ENCODE peak calls at places on chromosomes 2 and 18, in four cellular contexts. One of them, this sample, is unnamed.
A peak's percentile ranks its signal among the peaks of the same experiment; 100 is the strongest.

GRCh38 chr2:36389081-36389480 is 33.5 kb downstream of the CRIM1 start:
- DNase-seq in GM23338: peak; percentile 61
- DNase-seq in lung: no peak
- DNase-seq in coronary artery: no peak
- DNase-seq in this sample: no peak

GRCh38 chr2:137809837-137810236 is 154.4 kb upstream of the HNMT start:
- DNase-seq in GM23338: no peak
- DNase-seq in coronary artery: no peak
- DNase-seq in lung: no peak
- DNase-seq in this sample: no peak

GRCh38 chr18:25647404-25647803 is 295.4 kb upstream of the ZNF521 start:
- DNase-seq in lung: no peak
- DNase-seq in coronary artery: no peak
- DNase-seq in GM23338: no peak
- DNase-seq in this sample: no peak

GRCh38 chr2:95267458-95268207 is 6.6 kb upstream of the PROM2 start:
- DNase-seq in GM23338: no peak
- DNase-seq in coronary artery: no peak
- DNase-seq in lung: peak; percentile 24
- DNase-seq in this sample: no peak

GRCh38 chr18:57747809-57748680 is 55.1 kb downstream of the ATP8B1 start:
- DNase-seq in GM23338: peak; percentile 32
- DNase-seq in lung: no peak
- DNase-seq in coronary artery: no peak
- DNase-seq in this sample: no peak

GRCh38 chr2:162435676-162436075 is 91.7 kb downstream of the GCA start:
- DNase-seq in lung: no peak
- DNase-seq in coronary artery: no peak
- DNase-seq in GM23338: no peak
- DNase-seq in this sample: no peak

GRCh38 chr2:157839162-157839801 is 36.8 kb downstream of the ACVR1 start:
- DNase-seq in coronary artery: no peak
- DNase-seq in lung: no peak
- DNase-seq in GM23338: peak; percentile 96
- DNase-seq in this sample: no peak

GRCh38 chr18:44819944-44820510 is 139.3 kb downstream of the SETBP1 start:
- DNase-seq in GM23338: no peak
- DNase-seq in lung: no peak
- DNase-seq in coronary artery: peak; percentile 80
- DNase-seq in this sample: no peak

GRCh38 chr18:46466236-46467160 is 190.5 kb downstream of the LOXHD1 start:
- DNase-seq in GM23338: no peak
- DNase-seq in coronary artery: peak; percentile 47
- DNase-seq in lung: no peak
- DNase-seq in this sample: no peak

GRCh38 chr2:147554708-147555107 is 290.1 kb upstream of the ACVR2A start:
- DNase-seq in lung: no peak
- DNase-seq in GM23338: no peak
- DNase-seq in coronary artery: no peak
- DNase-seq in this sample: no peak

GRCh38 chr18:36493349-36494281 is 196.1 kb downstream of the FHOD3 start:
- DNase-seq in GM23338: peak; percentile 64
- DNase-seq in lung: no peak
- DNase-seq in coronary artery: no peak
- DNase-seq in this sample: no peak

GRCh38 chr2:11140492-11140891 is 14.8 kb upstream of the SLC66A3 start:
- DNase-seq in coronary artery: no peak
- DNase-seq in GM23338: no peak
- DNase-seq in lung: no peak
- DNase-seq in this sample: no peak

GRCh38 chr2:100959225-100959880 is 42.7 kb upstream of the RPL31 start:
- DNase-seq in lung: no peak
- DNase-seq in GM23338: no peak
- DNase-seq in coronary artery: no peak
- DNase-seq in this sample: no peak

GRCh38 chr18:32956591-32957310 is 183.9 kb upstream of the KLHL14 start:
- DNase-seq in GM23338: peak; percentile 45
- DNase-seq in coronary artery: no peak
- DNase-seq in lung: no peak
- DNase-seq in this sample: no peak

GRCh38 chr2:63856302-63856600 is 14.6 kb downstream of the UGP2 start:
- DNase-seq in lung: no peak
- DNase-seq in coronary artery: no peak
- DNase-seq in GM23338: no peak
- DNase-seq in this sample: no peak

GRCh38 chr2:218879881-218880748 is 537 bp upstream of the WNT10A start:
- DNase-seq in coronary artery: no peak
- DNase-seq in lung: no peak
- DNase-seq in GM23338: peak; percentile 48
- DNase-seq in this sample: no peak

GRCh38 chr2:50344509-50345106 is 687.3 kb downstream of the NRXN1 start:
- DNase-seq in coronary artery: no peak
- DNase-seq in GM23338: peak; percentile 74
- DNase-seq in lung: no peak
- DNase-seq in this sample: no peak

GRCh38 chr2:12318427-12319057 is 398.2 kb upstream of the TRIB2 start:
- DNase-seq in GM23338: no peak
- DNase-seq in lung: no peak
- DNase-seq in coronary artery: no peak
- DNase-seq in this sample: no peak

GRCh38 chr2:154466226-154466625 is 232.3 kb upstream of the KCNJ3 start:
- DNase-seq in coronary artery: no peak
- DNase-seq in lung: no peak
- DNase-seq in GM23338: no peak
- DNase-seq in this sample: no peak

GRCh38 chr18:63505566-63506335 is 29.0 kb downstream of the SERPINB5 start:
- DNase-seq in GM23338: peak; percentile 79
- DNase-seq in coronary artery: no peak
- DNase-seq in lung: no peak
- DNase-seq in this sample: no peak

GRCh38 chr2:75098856-75099255 is 100.5 kb downstream of the TACR1 start:
- DNase-seq in coronary artery: no peak
- DNase-seq in GM23338: peak; percentile 69
- DNase-seq in lung: no peak
- DNase-seq in this sample: no peak

GRCh38 chr2:45930396-45930792 is 278.9 kb downstream of the PRKCE start:
- DNase-seq in coronary artery: no peak
- DNase-seq in GM23338: no peak
- DNase-seq in lung: no peak
- DNase-seq in this sample: no peak

GRCh38 chr2:229586746-229587705 is 127.3 kb downstream of the DNER start:
- DNase-seq in GM23338: peak; percentile 96
- DNase-seq in coronary artery: peak; percentile 78
- DNase-seq in lung: peak; percentile 78
- DNase-seq in this sample: peak; percentile 78

GRCh38 chr2:238143239-238143951 is 4.9 kb downstream of the KLHL30 start:
- DNase-seq in coronary artery: peak; percentile 81
- DNase-seq in GM23338: no peak
- DNase-seq in lung: no peak
- DNase-seq in this sample: peak; percentile 14

GRCh38 chr2:182240862-182241371 is 185.9 kb downstream of the PDE1A start:
- DNase-seq in lung: no peak
- DNase-seq in GM23338: peak; percentile 54
- DNase-seq in coronary artery: no peak
- DNase-seq in this sample: no peak

GRCh38 chr18:29160123-29160522 is 983.2 kb upstream of the CDH2 start:
- DNase-seq in lung: no peak
- DNase-seq in coronary artery: no peak
- DNase-seq in GM23338: peak; percentile 10
- DNase-seq in this sample: no peak

GRCh38 chr2:111633643-111634042 is 250.3 kb downstream of the ANAPC1 start:
- DNase-seq in lung: no peak
- DNase-seq in GM23338: no peak
- DNase-seq in coronary artery: no peak
- DNase-seq in this sample: no peak

GRCh38 chr2:33484042-33484621 is 7.7 kb downstream of the RASGRP3 start:
- DNase-seq in lung: no peak
- DNase-seq in GM23338: no peak
- DNase-seq in coronary artery: no peak
- DNase-seq in this sample: no peak

GRCh38 chr2:104871566-104872033 is 17.7 kb downstream of the POU3F3 start:
- DNase-seq in lung: no peak
- DNase-seq in coronary artery: no peak
- DNase-seq in GM23338: peak; percentile 28
- DNase-seq in this sample: no peak
- H3K27ac ChIP-seq in lung: no peak overlapping the region
- H3K27ac ChIP-seq in coronary artery: no peak overlapping the region
- H3K27ac ChIP-seq in GM23338: no peak overlapping the region
- H3K27ac ChIP-seq in this sample: peak overlapping the region; percentile 94

GRCh38 chr2:231162036-231162345 is 36.4 kb upstream of the ARMC9 start:
- DNase-seq in lung: no peak
- DNase-seq in GM23338: no peak
- DNase-seq in coronary artery: no peak
- DNase-seq in this sample: no peak
- H3K27ac ChIP-seq in lung: no peak overlapping the region
- H3K27ac ChIP-seq in GM23338: peak overlapping the region; percentile 27
- H3K27ac ChIP-seq in coronary artery: peak overlapping the region; percentile 83
- H3K27ac ChIP-seq in this sample: no peak overlapping the region

DNA sequence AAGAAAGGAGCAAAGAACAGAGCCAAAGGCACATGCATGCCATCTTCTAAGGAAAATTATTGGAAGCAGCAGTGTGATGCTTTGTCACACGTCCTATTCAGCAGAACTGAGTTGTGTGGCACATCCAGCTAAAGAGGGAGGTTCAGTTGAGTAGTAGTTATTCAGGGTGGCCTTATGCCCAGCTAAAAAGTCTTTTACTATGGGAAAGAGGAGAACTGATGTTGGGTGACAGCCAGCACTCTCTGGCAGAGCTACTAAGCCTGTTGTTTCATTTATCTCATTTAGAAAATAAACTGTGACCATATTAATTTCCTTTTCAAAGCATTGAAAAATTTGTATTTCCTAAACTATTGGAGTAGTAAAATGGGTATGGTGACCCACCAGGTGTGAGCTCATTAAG is 18.5 kb downstream of the ITGA6 start:
- DNase-seq in GM23338: no peak
- DNase-seq in lung: no peak
- DNase-seq in coronary artery: no peak
- DNase-seq in this sample: peak; percentile 23
- H3K27ac ChIP-seq in GM23338: no peak overlapping the region
- H3K27ac ChIP-seq in lung: no peak overlapping the region
- H3K27ac ChIP-seq in coronary artery: no peak overlapping the region
- H3K27ac ChIP-seq in this sample: no peak overlapping the region

GRCh38 chr2:96408631-96409542 is 73.3 kb downstream of the NCAPH start:
- DNase-seq in GM23338: no peak
- DNase-seq in coronary artery: no peak
- DNase-seq in lung: no peak
- DNase-seq in this sample: peak; percentile 80
- H3K27ac ChIP-seq in GM23338: no peak overlapping the region
- H3K27ac ChIP-seq in coronary artery: peak overlapping the region; percentile 56
- H3K27ac ChIP-seq in lung: no peak overlapping the region
- H3K27ac ChIP-seq in this sample: peak overlapping the region; percentile 88

GRCh38 chr2:144937066-144937465 is 417.1 kb upstream of the ZEB2 start:
- DNase-seq in lung: no peak
- DNase-seq in coronary artery: no peak
- DNase-seq in GM23338: no peak
- DNase-seq in this sample: no peak
- H3K27ac ChIP-seq in lung: peak overlapping the region; percentile 70
- H3K27ac ChIP-seq in coronary artery: peak overlapping the region; percentile 59
- H3K27ac ChIP-seq in GM23338: no peak overlapping the region
- H3K27ac ChIP-seq in this sample: no peak overlapping the region

DNA sequence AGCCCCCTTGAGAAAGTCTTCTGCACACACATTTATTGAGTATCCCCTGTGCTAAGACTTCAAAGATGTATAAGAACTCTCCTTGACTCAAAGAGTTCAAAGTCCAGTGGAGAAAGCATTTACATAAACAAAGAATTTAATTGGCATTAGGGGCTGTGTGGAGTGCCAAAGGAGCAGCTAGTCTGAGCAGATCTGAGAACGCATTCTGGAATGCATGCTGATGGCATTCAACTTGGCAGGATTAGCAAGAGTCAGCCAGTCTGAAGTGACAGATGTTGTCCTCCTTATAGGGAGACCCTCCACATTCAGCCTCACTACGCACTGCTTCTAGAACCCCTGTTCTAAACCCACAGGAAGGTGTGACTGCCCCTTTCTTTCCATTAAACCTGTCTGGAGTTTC is 191.5 kb downstream of the RAD51AP2 start:
- DNase-seq in GM23338: no peak
- DNase-seq in lung: no peak
- DNase-seq in coronary artery: no peak
- DNase-seq in this sample: no peak
- H3K27ac ChIP-seq in GM23338: no peak overlapping the region
- H3K27ac ChIP-seq in lung: no peak overlapping the region
- H3K27ac ChIP-seq in coronary artery: no peak overlapping the region
- H3K27ac ChIP-seq in this sample: no peak overlapping the region

DNA sequence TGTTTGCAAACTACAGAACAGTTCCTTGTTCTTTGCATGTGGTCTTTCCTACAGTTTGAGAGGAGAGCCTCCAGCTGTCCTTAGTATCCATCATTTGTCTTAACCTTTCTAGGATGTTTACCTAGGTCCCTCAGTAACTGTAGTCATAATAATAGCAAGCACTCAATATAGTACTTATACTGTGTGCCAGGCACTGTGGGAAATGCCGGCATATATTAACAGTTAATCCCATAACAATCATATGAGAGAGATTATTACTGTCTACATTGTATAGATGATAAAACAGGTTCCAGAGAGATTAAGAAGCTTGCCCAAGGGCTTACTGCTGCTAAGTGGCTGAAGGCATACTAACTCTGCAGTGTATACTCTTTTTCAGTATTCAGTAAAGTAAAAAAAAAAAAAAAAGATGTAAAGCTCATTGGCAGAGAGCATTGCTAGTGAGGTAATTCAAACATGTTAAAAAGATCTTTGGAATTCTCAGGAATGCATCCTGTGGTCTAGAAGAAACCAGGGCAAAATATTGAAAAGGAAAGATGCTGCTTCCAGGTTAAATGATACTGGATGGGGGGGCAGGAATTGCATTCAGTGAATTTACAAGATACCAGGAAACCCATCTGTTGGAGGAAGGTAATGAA is 72.3 kb downstream of the SPTBN1 start:
- DNase-seq in lung: no peak
- DNase-seq in GM23338: no peak
- DNase-seq in coronary artery: no peak
- DNase-seq in this sample: no peak
- H3K27ac ChIP-seq in lung: no peak overlapping the region
- H3K27ac ChIP-seq in GM23338: no peak overlapping the region
- H3K27ac ChIP-seq in coronary artery: no peak overlapping the region
- H3K27ac ChIP-seq in this sample: no peak overlapping the region

GRCh38 chr2:20013061-20013721 is 723 bp upstream of the MATN3 start:
- DNase-seq in coronary artery: no peak
- DNase-seq in lung: no peak
- DNase-seq in GM23338: peak; percentile 47
- DNase-seq in this sample: no peak
- H3K27ac ChIP-seq in coronary artery: peak overlapping the region; percentile 64
- H3K27ac ChIP-seq in lung: no peak overlapping the region
- H3K27ac ChIP-seq in GM23338: no peak overlapping the region
- H3K27ac ChIP-seq in this sample: no peak overlapping the region

DNA sequence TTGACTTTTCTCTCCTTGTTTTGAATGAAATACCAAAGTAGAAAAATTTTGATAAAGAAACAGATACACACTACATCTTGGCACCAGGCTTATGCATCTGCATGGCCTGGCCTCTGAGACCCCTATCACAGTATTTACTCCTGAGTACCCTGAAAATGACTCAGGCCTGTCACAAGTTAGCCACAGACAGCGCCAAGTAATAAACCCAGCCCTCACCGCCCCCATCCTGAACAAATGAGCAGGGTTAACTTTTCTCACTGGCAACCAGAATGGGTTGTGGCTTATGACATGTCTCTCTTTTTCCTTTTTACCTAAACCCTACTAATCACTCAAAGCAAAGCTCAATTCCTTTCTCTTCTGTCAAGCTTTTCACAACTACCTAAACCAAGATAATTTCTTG is 35.3 kb downstream of the SPRED2 start:
- DNase-seq in lung: no peak
- DNase-seq in GM23338: no peak
- DNase-seq in coronary artery: no peak
- DNase-seq in this sample: no peak
- H3K27ac ChIP-seq in lung: no peak overlapping the region
- H3K27ac ChIP-seq in GM23338: no peak overlapping the region
- H3K27ac ChIP-seq in coronary artery: peak overlapping the region; percentile 12
- H3K27ac ChIP-seq in this sample: no peak overlapping the region